ENCODE peak calls at places on chromosomes 16 and 17, in eight cellular contexts. Q is AG08395; X is skeletal muscle cell; J is stimulated activated CD4-positive, alpha-beta T cell treated with anti-CD3 and anti-CD28 coated beads, Interleukin-1b, Interleukin-23, amount 100 ng/mL, for 24 hours; O is Caco-2; U is ACHN; T is stimulated activated CD8-positive, alpha-beta memory T cell treated with anti-CD3 and anti-CD28 coated beads, Interleukin-15, amount 100 ng/mL, for 4 hours; P is GM03348. W is an unnamed sample.

GRCh38 chr16:88799569-88800276 is 3.9 kb upstream of the CDT1 start:
- DNase-seq in Q (no peak), X (no peak), J (no peak), O (no peak), U (no peak), T (no peak), P (no peak), W (no peak)

GRCh38 chr16:57029161-57030160 is 40.1 kb downstream of the NLRC5 start:
- DNase-seq in Q (peak), X (no peak), J (no peak), O (no peak), U (peak), T (no peak), P (peak), W (no peak)

GRCh38 chr17:40110457-40110856 is 10.1 kb upstream of the NR1D1 start:
- DNase-seq in Q (no peak), X (no peak), J (no peak), O (no peak), U (no peak), T (no peak), P (no peak), W (no peak)

GRCh38 chr17:17439971-17440843 is 36.6 kb upstream of the MED9 start:
- DNase-seq in Q (no peak), X (no peak), J (peak), O (peak), U (peak), T (peak), P (peak), W (peak)

GRCh38 chr16:2968368-2968737 is 795 bp upstream of the PAQR4 start:
- DNase-seq in Q (no peak), X (no peak), J (no peak), O (peak), U (no peak), T (no peak), P (no peak), W (no peak)

GRCh38 chr17:55743103-55743679 is 7.7 kb upstream of the PCTP start:
- DNase-seq in Q (no peak), X (no peak), J (no peak), O (no peak), U (peak), T (no peak), P (no peak), W (peak)

GRCh38 chr16:9016824-9017223 is 53.1 kb upstream of the USP7 start:
- DNase-seq in Q (no peak), X (no peak), J (no peak), O (no peak), U (no peak), T (no peak), P (no peak), W (no peak)

GRCh38 chr16:75996491-75996890 is 270.2 kb upstream of the CPHXL start:
- DNase-seq in Q (no peak), X (no peak), J (no peak), O (no peak), U (no peak), T (no peak), P (no peak), W (no peak)

GRCh38 chr16:71225145-71225544 is 5.4 kb downstream of the HYDIN start:
- DNase-seq in Q (no peak), X (no peak), J (no peak), O (no peak), U (no peak), T (no peak), P (no peak), W (no peak)

GRCh38 chr17:17603895-17604225 is 12.4 kb upstream of the PEMT start:
- DNase-seq in Q (no peak), X (no peak), J (no peak), O (no peak), U (no peak), T (no peak), P (no peak), W (no peak)

GRCh38 chr16:85607331-85607765 is 5.8 kb upstream of the GSE1 start:
- DNase-seq in Q (no peak), X (no peak), J (no peak), O (no peak), U (no peak), T (no peak), P (no peak), W (no peak)

GRCh38 chr17:2797632-2798031 is 1.4 kb downstream of the RAP1GAP2 start:
- DNase-seq in Q (no peak), X (no peak), J (no peak), O (no peak), U (no peak), T (no peak), P (no peak), W (no peak)

GRCh38 chr16:88768041-88768876 is 16.8 kb downstream of the PIEZO1 start:
- DNase-seq in Q (peak), X (no peak), J (no peak), O (no peak), U (no peak), T (no peak), P (peak), W (no peak)

GRCh38 chr17:36793976-36794375 is 143.3 kb upstream of the LHX1 start:
- DNase-seq in Q (no peak), X (no peak), J (no peak), O (no peak), U (no peak), T (no peak), P (no peak), W (no peak)

GRCh38 chr17:55710829-55711496 is 11.7 kb downstream of the TMEM100 start:
- DNase-seq in Q (no peak), X (no peak), J (no peak), O (no peak), U (no peak), T (no peak), P (no peak), W (no peak)

GRCh38 chr16:19384656-19385055 is 33.0 kb upstream of the TMC5 start:
- DNase-seq in Q (no peak), X (no peak), J (no peak), O (no peak), U (peak), T (no peak), P (no peak), W (peak)

GRCh38 chr16:15874745-15875314 is 13.6 kb downstream of the CEP20 start:
- DNase-seq in Q (peak), X (peak), J (no peak), O (peak), U (peak), T (no peak), P (peak), W (peak)

GRCh38 chr16:85577899-85578598 is 35.1 kb upstream of the GSE1 start:
- DNase-seq in Q (no peak), X (no peak), J (no peak), O (no peak), U (no peak), T (no peak), P (no peak), W (no peak)

GRCh38 chr17:6475411-6475810 is 31.2 kb downstream of the PIMREG start:
- DNase-seq in Q (no peak), X (no peak), J (no peak), O (no peak), U (no peak), T (no peak), P (no peak), W (no peak)

GRCh38 chr17:61219460-61219859 is 180.2 kb upstream of the TBX2 start:
- DNase-seq in Q (peak), X (peak), J (no peak), O (no peak), U (no peak), T (no peak), P (peak), W (no peak)

GRCh38 chr17:4968916-4969550 is 1.4 kb upstream of the SPAG7 start:
- DNase-seq in Q (peak), X (peak), J (no peak), O (peak), U (peak), T (no peak), P (peak), W (no peak)

GRCh38 chr16:85746431-85747227 is 4.3 kb downstream of the C16orf74 start:
- DNase-seq in Q (peak), X (peak), J (no peak), O (no peak), U (peak), T (no peak), P (peak), W (peak)

GRCh38 chr17:41082565-41083136 is 1.3 kb upstream of the KRTAP4-7 start:
- DNase-seq in Q (no peak), X (no peak), J (no peak), O (no peak), U (no peak), T (no peak), P (peak), W (no peak)